ENCODE peak calls at places on chromosome 12, in four cellular contexts. N, D, F and E are unnamed samples.

GRCh38 chr12:645563-646071 is 17.6 kb downstream of the NINJ2 start:
- DNase-seq in N (peak; percentile 74), D (peak; percentile 45), F (no peak), E (peak; percentile 73)

GRCh38 chr12:22101749-22102243 is 55.8 kb downstream of the CMAS start:
- DNase-seq in N (no peak), D (no peak), F (no peak), E (peak; percentile 54)

GRCh38 chr12:89160716-89161123 is 191.6 kb downstream of the DUSP6 start:
- DNase-seq in N (peak; percentile 67), D (peak; percentile 61), F (no peak), E (no peak)

GRCh38 chr12:113136128-113136989 is 798 bp upstream of the RASAL1 start:
- DNase-seq in N (no peak), D (peak; percentile 66), F (peak; percentile 22), E (no peak)

GRCh38 chr12:61538951-61539350 is 721.3 kb upstream of the USP15 start:
- DNase-seq in N (no peak), D (no peak), F (peak; percentile 26), E (no peak)

GRCh38 chr12:94057262-94058151 is 90.9 kb upstream of the PLXNC1 start:
- DNase-seq in N (no peak), D (no peak), F (no peak), E (no peak)

GRCh38 chr12:93778306-93778705 is 101.1 kb downstream of the CRADD start:
- DNase-seq in N (no peak), D (no peak), F (no peak), E (no peak)

GRCh38 chr12:53999596-54000104 is 311 bp upstream of the HOXC9 start:
- DNase-seq in N (peak; percentile 87), D (peak; percentile 68), F (peak; percentile 75), E (peak; percentile 80)

DNA sequence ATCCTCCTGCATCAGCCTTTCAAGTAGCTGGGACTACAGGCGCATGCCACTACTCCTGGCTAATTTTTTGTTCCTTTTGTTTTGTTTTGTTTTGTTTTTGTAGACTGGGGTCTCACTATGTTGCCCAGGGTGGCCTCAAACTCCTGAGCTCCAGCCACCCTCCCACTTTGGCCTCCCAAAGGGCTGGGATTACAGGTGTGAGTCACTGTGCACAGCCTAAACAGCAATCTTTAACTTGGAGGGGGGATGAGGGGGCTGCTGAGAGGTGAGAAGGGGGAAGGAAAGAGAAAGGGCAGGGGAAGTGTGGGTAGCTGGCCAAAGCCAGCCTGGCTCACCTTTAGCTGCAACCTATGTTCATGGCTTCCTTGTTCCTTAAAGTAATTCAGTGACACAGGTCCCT is 77.4 kb downstream of the KDM2B start:
- DNase-seq in N (no peak), D (no peak), F (no peak), E (no peak)
- TF ChIP-seq POLR2A in N (no peak), D (no peak), F (no peak), E (no peak)

GRCh38 chr12:47249082-47249481 is 169.3 kb upstream of the AMIGO2 start:
- DNase-seq in N (no peak), D (no peak), F (no peak), E (no peak)

GRCh38 chr12:47251919-47252318 is 172.2 kb upstream of the AMIGO2 start:
- DNase-seq in N (no peak), D (no peak), F (no peak), E (no peak)

GRCh38 chr12:47247418-47247817 is 167.7 kb upstream of the AMIGO2 start:
- DNase-seq in N (no peak), D (no peak), F (no peak), E (no peak)

GRCh38 chr12:47245623-47246022 is 165.9 kb upstream of the AMIGO2 start:
- DNase-seq in N (no peak), D (no peak), F (no peak), E (no peak)

DNA sequence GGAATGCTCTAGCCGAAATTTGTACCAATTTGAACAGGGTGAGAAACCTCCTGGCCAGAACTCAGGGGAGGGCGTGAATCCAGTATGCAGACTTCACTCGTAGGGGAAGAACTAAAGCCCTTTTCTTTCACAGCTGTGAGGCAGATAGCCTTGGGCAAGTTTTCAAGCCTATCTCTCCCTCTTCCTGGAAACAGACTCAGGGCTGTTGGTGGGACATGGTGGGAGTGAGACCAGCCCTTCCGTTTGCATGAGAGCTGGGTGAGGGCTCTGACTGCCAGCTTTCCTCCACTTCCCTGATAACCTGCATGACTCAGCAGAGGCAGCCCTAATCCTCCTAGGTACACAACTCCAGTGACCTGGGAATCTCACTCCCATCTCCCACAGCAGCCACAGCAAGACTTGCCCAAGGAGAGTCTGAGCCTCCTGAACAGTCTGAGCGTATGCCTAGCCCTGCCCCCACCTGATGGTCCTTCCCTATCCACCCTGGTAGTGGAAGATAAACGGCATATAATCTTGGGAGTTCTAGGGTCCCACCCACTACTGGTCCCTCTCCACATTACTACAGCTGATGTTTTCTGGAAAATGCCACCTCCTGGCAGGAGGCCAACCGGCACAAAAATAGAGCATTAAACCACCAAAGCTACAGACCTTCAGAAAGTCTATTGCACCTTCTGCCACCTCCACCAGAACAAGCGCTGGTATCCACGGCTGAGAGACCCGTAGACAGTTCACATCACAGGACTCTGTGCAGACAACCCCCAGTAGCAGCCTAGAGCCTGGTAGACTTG is 170.2 kb upstream of the AMIGO2 start:
- DNase-seq in N (no peak), D (no peak), F (no peak), E (no peak)
- TF ChIP-seq POLR2A in N (no peak), D (no peak), F (no peak), E (no peak)

DNA sequence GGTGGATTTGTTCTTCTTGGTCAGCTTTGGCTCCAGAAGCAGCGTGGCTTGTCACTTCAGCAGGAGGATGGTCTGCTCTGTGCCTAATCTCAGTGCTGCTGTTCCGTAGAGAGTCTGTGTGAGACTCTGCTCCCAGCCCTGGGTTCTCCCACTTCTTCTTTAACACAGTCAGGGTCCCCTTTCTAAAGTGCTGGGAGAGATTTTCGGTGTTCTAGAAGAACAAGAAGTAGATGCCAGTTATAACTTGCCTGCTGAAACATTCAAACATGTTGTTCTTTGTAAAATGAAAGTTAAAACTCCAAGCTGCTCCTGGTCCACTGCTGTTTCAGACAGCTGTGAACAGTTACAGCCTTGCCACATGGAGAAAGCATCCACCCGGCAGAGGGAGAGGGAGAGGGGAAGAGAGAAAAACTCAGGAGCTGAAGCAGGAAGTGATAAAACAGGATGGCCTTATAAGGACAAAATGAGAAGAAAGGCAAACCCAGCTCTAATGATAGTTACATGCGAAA is 55.2 kb upstream of the CERS5 start:
- DNase-seq in N (no peak), D (peak; percentile 58), F (peak; percentile 52), E (no peak)
- TF ChIP-seq POLR2A in N (no peak), D (no peak), F (no peak), E (peak; percentile 17)

GRCh38 chr12:56189336-56189917 is at the start of gene SMARCC2:
- DNase-seq in N (peak; percentile 92), D (peak; percentile 95), F (peak; percentile 75), E (peak; percentile 79)
- TF ChIP-seq POLR2A in N (no peak), D (peak; percentile 18), F (no peak), E (peak; percentile 66)

GRCh38 chr12:110666892-110667291 is 22.0 kb downstream of the HVCN1 start:
- DNase-seq in N (no peak), D (no peak), F (no peak), E (no peak)

GRCh38 chr12:110670161-110670701 is 18.7 kb downstream of the HVCN1 start:
- DNase-seq in N (no peak), D (no peak), F (no peak), E (no peak)

GRCh38 chr12:110667671-110668070 is 21.2 kb downstream of the HVCN1 start:
- DNase-seq in N (no peak), D (no peak), F (no peak), E (no peak)

GRCh38 chr12:110668480-110669192 is 20.3 kb downstream of the HVCN1 start:
- DNase-seq in N (no peak), D (no peak), F (no peak), E (no peak)

GRCh38 chr12:110669193-110669502 is 19.8 kb downstream of the HVCN1 start:
- DNase-seq in N (no peak), D (no peak), F (no peak), E (no peak)
- TF ChIP-seq POLR2A in N (no peak), D (no peak), F (no peak), E (no peak)

GRCh38 chr12:108514973-108515814 is at the start of gene FICD:
- DNase-seq in N (peak; percentile 100), D (peak; percentile 100), F (peak; percentile 96), E (peak; percentile 94)
- TF ChIP-seq POLR2A in N (no peak), D (peak; percentile 34), F (no peak), E (peak; percentile 73)

DNA sequence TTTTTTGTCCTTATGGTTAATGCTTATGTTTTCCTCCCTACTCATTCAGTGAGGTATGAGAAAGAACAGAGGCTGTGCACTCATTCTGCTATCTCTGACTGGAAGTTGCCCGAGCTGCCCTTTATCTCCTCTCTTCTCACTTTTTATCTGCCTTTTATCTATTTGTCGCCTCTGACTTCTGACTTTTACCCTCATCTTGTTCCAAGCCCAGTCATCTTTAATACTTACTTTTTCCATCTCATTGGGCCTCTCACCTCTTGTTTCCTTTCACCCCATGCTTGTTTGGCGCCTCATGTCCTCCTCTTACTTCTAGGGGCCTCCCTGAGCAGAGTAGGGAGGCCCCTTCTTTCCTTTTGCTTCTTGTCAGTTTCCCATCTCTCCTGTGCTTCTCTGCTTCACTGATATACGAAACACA is 50.7 kb downstream of the DIP2B start:
- DNase-seq in N (no peak), D (no peak), F (no peak), E (no peak)
- TF ChIP-seq POLR2A in N (no peak), D (no peak), F (no peak), E (no peak)